ENCODE peak calls at places on chromosomes 5 and 9, in eight cellular contexts. One of them, this sample, is unnamed.

GRCh38 chr5:180395540-180396274 is 42.6 kb upstream of the GFPT2 start:
- DNase-seq in breast epithelium: no peak
- DNase-seq in activated T-cell treated with anti-CD3 and anti-CD28 coated beads, Interleukin-2, amount 50 U/mL, for 72 hours: no peak
- DNase-seq in activated CD8-positive, alpha-beta memory T cell treated with anti-CD3 and anti-CD28 coated beads for 48 hours: no peak
- DNase-seq in amniotic stem cell: no peak
- DNase-seq in mucosa of gallbladder: no peak
- DNase-seq in Calu3: no peak
- DNase-seq in psoas muscle: no peak
- DNase-seq in this sample: no peak

GRCh38 chr9:92278117-92278516 is 15.4 kb downstream of the IARS1 start:
- DNase-seq in breast epithelium: no peak
- DNase-seq in activated T-cell treated with anti-CD3 and anti-CD28 coated beads, Interleukin-2, amount 50 U/mL, for 72 hours: no peak
- DNase-seq in activated CD8-positive, alpha-beta memory T cell treated with anti-CD3 and anti-CD28 coated beads for 48 hours: no peak
- DNase-seq in amniotic stem cell: peak; percentile 33
- DNase-seq in mucosa of gallbladder: no peak
- DNase-seq in Calu3: no peak
- DNase-seq in psoas muscle: no peak
- DNase-seq in this sample: no peak

GRCh38 chr5:34598177-34598794 is 57.8 kb upstream of the RAI14 start:
- DNase-seq in breast epithelium: no peak
- DNase-seq in activated T-cell treated with anti-CD3 and anti-CD28 coated beads, Interleukin-2, amount 50 U/mL, for 72 hours: no peak
- DNase-seq in activated CD8-positive, alpha-beta memory T cell treated with anti-CD3 and anti-CD28 coated beads for 48 hours: no peak
- DNase-seq in amniotic stem cell: peak; percentile 83
- DNase-seq in mucosa of gallbladder: no peak
- DNase-seq in Calu3: peak; percentile 55
- DNase-seq in psoas muscle: no peak
- DNase-seq in this sample: no peak

GRCh38 chr5:143569213-143569663 is 165.8 kb upstream of the NR3C1 start:
- DNase-seq in breast epithelium: no peak
- DNase-seq in activated T-cell treated with anti-CD3 and anti-CD28 coated beads, Interleukin-2, amount 50 U/mL, for 72 hours: no peak
- DNase-seq in activated CD8-positive, alpha-beta memory T cell treated with anti-CD3 and anti-CD28 coated beads for 48 hours: no peak
- DNase-seq in amniotic stem cell: no peak
- DNase-seq in mucosa of gallbladder: no peak
- DNase-seq in Calu3: no peak
- DNase-seq in psoas muscle: no peak
- DNase-seq in this sample: peak; percentile 16

GRCh38 chr5:1494780-1495524 is 28.8 kb downstream of the LPCAT1 start:
- DNase-seq in breast epithelium: no peak
- DNase-seq in activated T-cell treated with anti-CD3 and anti-CD28 coated beads, Interleukin-2, amount 50 U/mL, for 72 hours: peak; percentile 19
- DNase-seq in activated CD8-positive, alpha-beta memory T cell treated with anti-CD3 and anti-CD28 coated beads for 48 hours: no peak
- DNase-seq in amniotic stem cell: no peak
- DNase-seq in mucosa of gallbladder: no peak
- DNase-seq in Calu3: no peak
- DNase-seq in psoas muscle: peak; percentile 75
- DNase-seq in this sample: no peak

GRCh38 chr5:65066385-65066784 is 297.7 kb downstream of the CWC27 start:
- DNase-seq in breast epithelium: no peak
- DNase-seq in activated T-cell treated with anti-CD3 and anti-CD28 coated beads, Interleukin-2, amount 50 U/mL, for 72 hours: no peak
- DNase-seq in activated CD8-positive, alpha-beta memory T cell treated with anti-CD3 and anti-CD28 coated beads for 48 hours: no peak
- DNase-seq in amniotic stem cell: no peak
- DNase-seq in mucosa of gallbladder: no peak
- DNase-seq in Calu3: no peak
- DNase-seq in psoas muscle: no peak
- DNase-seq in this sample: peak; percentile 46

GRCh38 chr9:133787749-133788015 is 49.5 kb upstream of the SARDH start:
- DNase-seq in breast epithelium: no peak
- DNase-seq in activated T-cell treated with anti-CD3 and anti-CD28 coated beads, Interleukin-2, amount 50 U/mL, for 72 hours: no peak
- DNase-seq in activated CD8-positive, alpha-beta memory T cell treated with anti-CD3 and anti-CD28 coated beads for 48 hours: no peak
- DNase-seq in amniotic stem cell: no peak
- DNase-seq in mucosa of gallbladder: peak; percentile 28
- DNase-seq in Calu3: no peak
- DNase-seq in psoas muscle: peak; percentile 53
- DNase-seq in this sample: no peak

GRCh38 chr5:71658916-71659661 is 60.0 kb upstream of the CARTPT start:
- DNase-seq in breast epithelium: no peak
- DNase-seq in activated T-cell treated with anti-CD3 and anti-CD28 coated beads, Interleukin-2, amount 50 U/mL, for 72 hours: no peak
- DNase-seq in activated CD8-positive, alpha-beta memory T cell treated with anti-CD3 and anti-CD28 coated beads for 48 hours: no peak
- DNase-seq in amniotic stem cell: no peak
- DNase-seq in mucosa of gallbladder: no peak
- DNase-seq in Calu3: no peak
- DNase-seq in psoas muscle: no peak
- DNase-seq in this sample: no peak

GRCh38 chr9:81113408-81114124 is 575.8 kb downstream of the TLE1 start:
- DNase-seq in breast epithelium: no peak
- DNase-seq in activated T-cell treated with anti-CD3 and anti-CD28 coated beads, Interleukin-2, amount 50 U/mL, for 72 hours: no peak
- DNase-seq in activated CD8-positive, alpha-beta memory T cell treated with anti-CD3 and anti-CD28 coated beads for 48 hours: no peak
- DNase-seq in amniotic stem cell: no peak
- DNase-seq in mucosa of gallbladder: no peak
- DNase-seq in Calu3: no peak
- DNase-seq in psoas muscle: no peak
- DNase-seq in this sample: no peak

GRCh38 chr5:178994580-178995340 is at the start of gene GRM6:
- DNase-seq in breast epithelium: no peak
- DNase-seq in activated T-cell treated with anti-CD3 and anti-CD28 coated beads, Interleukin-2, amount 50 U/mL, for 72 hours: no peak
- DNase-seq in activated CD8-positive, alpha-beta memory T cell treated with anti-CD3 and anti-CD28 coated beads for 48 hours: no peak
- DNase-seq in amniotic stem cell: no peak
- DNase-seq in mucosa of gallbladder: no peak
- DNase-seq in Calu3: no peak
- DNase-seq in psoas muscle: no peak
- DNase-seq in this sample: no peak

GRCh38 chr9:3898371-3899218 is 372.8 kb upstream of the RFX3 start:
- DNase-seq in breast epithelium: no peak
- DNase-seq in activated T-cell treated with anti-CD3 and anti-CD28 coated beads, Interleukin-2, amount 50 U/mL, for 72 hours: no peak
- DNase-seq in activated CD8-positive, alpha-beta memory T cell treated with anti-CD3 and anti-CD28 coated beads for 48 hours: no peak
- DNase-seq in amniotic stem cell: no peak
- DNase-seq in mucosa of gallbladder: no peak
- DNase-seq in Calu3: peak; percentile 43
- DNase-seq in psoas muscle: no peak
- DNase-seq in this sample: no peak

GRCh38 chr5:113212244-113212920 is 222.4 kb downstream of the TSSK1B start:
- DNase-seq in breast epithelium: no peak
- DNase-seq in activated T-cell treated with anti-CD3 and anti-CD28 coated beads, Interleukin-2, amount 50 U/mL, for 72 hours: no peak
- DNase-seq in activated CD8-positive, alpha-beta memory T cell treated with anti-CD3 and anti-CD28 coated beads for 48 hours: no peak
- DNase-seq in amniotic stem cell: no peak
- DNase-seq in mucosa of gallbladder: peak; percentile 27
- DNase-seq in Calu3: peak; percentile 31
- DNase-seq in psoas muscle: no peak
- DNase-seq in this sample: no peak

GRCh38 chr5:1536298-1537165 is 12.8 kb upstream of the LPCAT1 start:
- DNase-seq in breast epithelium: peak; percentile 38
- DNase-seq in activated T-cell treated with anti-CD3 and anti-CD28 coated beads, Interleukin-2, amount 50 U/mL, for 72 hours: peak; percentile 78
- DNase-seq in activated CD8-positive, alpha-beta memory T cell treated with anti-CD3 and anti-CD28 coated beads for 48 hours: peak; percentile 37
- DNase-seq in amniotic stem cell: no peak
- DNase-seq in mucosa of gallbladder: peak; percentile 16
- DNase-seq in Calu3: no peak
- DNase-seq in psoas muscle: peak; percentile 46
- DNase-seq in this sample: peak; percentile 22

GRCh38 chr9:6757988-6758417 is 230 bp downstream of the KDM4C start:
- DNase-seq in breast epithelium: no peak
- DNase-seq in activated T-cell treated with anti-CD3 and anti-CD28 coated beads, Interleukin-2, amount 50 U/mL, for 72 hours: no peak
- DNase-seq in activated CD8-positive, alpha-beta memory T cell treated with anti-CD3 and anti-CD28 coated beads for 48 hours: no peak
- DNase-seq in amniotic stem cell: no peak
- DNase-seq in mucosa of gallbladder: no peak
- DNase-seq in Calu3: no peak
- DNase-seq in psoas muscle: no peak
- DNase-seq in this sample: no peak

GRCh38 chr5:177008716-177009115 is 2.1 kb upstream of the UIMC1 start:
- DNase-seq in breast epithelium: no peak
- DNase-seq in activated T-cell treated with anti-CD3 and anti-CD28 coated beads, Interleukin-2, amount 50 U/mL, for 72 hours: no peak
- DNase-seq in activated CD8-positive, alpha-beta memory T cell treated with anti-CD3 and anti-CD28 coated beads for 48 hours: no peak
- DNase-seq in amniotic stem cell: no peak
- DNase-seq in mucosa of gallbladder: no peak
- DNase-seq in Calu3: no peak
- DNase-seq in psoas muscle: no peak
- DNase-seq in this sample: no peak

GRCh38 chr9:128764361-128764760 is 7.4 kb downstream of the ZER1 start:
- DNase-seq in breast epithelium: no peak
- DNase-seq in activated T-cell treated with anti-CD3 and anti-CD28 coated beads, Interleukin-2, amount 50 U/mL, for 72 hours: no peak
- DNase-seq in activated CD8-positive, alpha-beta memory T cell treated with anti-CD3 and anti-CD28 coated beads for 48 hours: no peak
- DNase-seq in amniotic stem cell: no peak
- DNase-seq in mucosa of gallbladder: no peak
- DNase-seq in Calu3: no peak
- DNase-seq in psoas muscle: no peak
- DNase-seq in this sample: no peak

GRCh38 chr9:123568691-123569342 is 212.8 kb downstream of the CRB2 start:
- DNase-seq in breast epithelium: no peak
- DNase-seq in activated T-cell treated with anti-CD3 and anti-CD28 coated beads, Interleukin-2, amount 50 U/mL, for 72 hours: no peak
- DNase-seq in activated CD8-positive, alpha-beta memory T cell treated with anti-CD3 and anti-CD28 coated beads for 48 hours: no peak
- DNase-seq in amniotic stem cell: no peak
- DNase-seq in mucosa of gallbladder: no peak
- DNase-seq in Calu3: no peak
- DNase-seq in psoas muscle: no peak
- DNase-seq in this sample: peak; percentile 47

GRCh38 chr5:76378355-76378754 is 24.7 kb upstream of the IQGAP2 start:
- DNase-seq in breast epithelium: no peak
- DNase-seq in activated T-cell treated with anti-CD3 and anti-CD28 coated beads, Interleukin-2, amount 50 U/mL, for 72 hours: no peak
- DNase-seq in activated CD8-positive, alpha-beta memory T cell treated with anti-CD3 and anti-CD28 coated beads for 48 hours: no peak
- DNase-seq in amniotic stem cell: no peak
- DNase-seq in mucosa of gallbladder: no peak
- DNase-seq in Calu3: no peak
- DNase-seq in psoas muscle: no peak
- DNase-seq in this sample: no peak

GRCh38 chr5:1344975-1345838 is at the start of gene CLPTM1L:
- DNase-seq in breast epithelium: peak; percentile 82
- DNase-seq in activated T-cell treated with anti-CD3 and anti-CD28 coated beads, Interleukin-2, amount 50 U/mL, for 72 hours: peak; percentile 91
- DNase-seq in activated CD8-positive, alpha-beta memory T cell treated with anti-CD3 and anti-CD28 coated beads for 48 hours: peak; percentile 84
- DNase-seq in amniotic stem cell: peak; percentile 76
- DNase-seq in mucosa of gallbladder: peak; percentile 88
- DNase-seq in Calu3: peak; percentile 90
- DNase-seq in psoas muscle: peak; percentile 94
- DNase-seq in this sample: peak; percentile 83

GRCh38 chr9:109912082-109912581 is 132.1 kb downstream of the PALM2AKAP2 start:
- DNase-seq in breast epithelium: no peak
- DNase-seq in activated T-cell treated with anti-CD3 and anti-CD28 coated beads, Interleukin-2, amount 50 U/mL, for 72 hours: no peak
- DNase-seq in activated CD8-positive, alpha-beta memory T cell treated with anti-CD3 and anti-CD28 coated beads for 48 hours: no peak
- DNase-seq in amniotic stem cell: no peak
- DNase-seq in mucosa of gallbladder: no peak
- DNase-seq in Calu3: no peak
- DNase-seq in psoas muscle: no peak
- DNase-seq in this sample: no peak

GRCh38 chr5:177070536-177071191 is 16.1 kb upstream of the FGFR4 start:
- DNase-seq in breast epithelium: no peak
- DNase-seq in activated T-cell treated with anti-CD3 and anti-CD28 coated beads, Interleukin-2, amount 50 U/mL, for 72 hours: no peak
- DNase-seq in activated CD8-positive, alpha-beta memory T cell treated with anti-CD3 and anti-CD28 coated beads for 48 hours: no peak
- DNase-seq in amniotic stem cell: no peak
- DNase-seq in mucosa of gallbladder: no peak
- DNase-seq in Calu3: no peak
- DNase-seq in psoas muscle: no peak
- DNase-seq in this sample: no peak